ENCODE peak calls at places on chromosomes 12 and 14, in nine cellular contexts. R, T, W, F, K, Y, Z, O and X are unnamed samples.
A peak's percentile ranks its signal among the peaks of the same experiment; 100 is the strongest.

GRCh38 chr12:1056390-1056789 is 65.4 kb downstream of the ERC1 start:
- DNase-seq in R (no peak), T (peak; percentile 68), W (no peak), F (no peak), K (no peak), Y (no peak), Z (no peak), O (no peak), X (no peak)

GRCh38 chr12:14410841-14411569 is 45.5 kb downstream of the ATF7IP start:
- DNase-seq in R (no peak), T (no peak), W (no peak), F (no peak), K (no peak), Y (peak; percentile 23), Z (no peak), O (no peak), X (no peak)

GRCh38 chr12:5945071-5946008 is at the start of gene ANO2:
- DNase-seq in R (no peak), T (peak; percentile 89), W (no peak), F (no peak), K (peak; percentile 8), Y (no peak), Z (no peak), O (peak; percentile 83), X (no peak)

GRCh38 chr14:29321646-29322045 is 555.1 kb downstream of the FOXG1 start:
- DNase-seq in R (peak; percentile 10), T (no peak), W (no peak), F (no peak), K (no peak), Y (peak; percentile 77), Z (no peak), O (no peak), X (no peak)

GRCh38 chr12:32437095-32437515 is 37.7 kb downstream of the FGD4 start:
- DNase-seq in R (no peak), T (no peak), W (no peak), F (no peak), K (no peak), Y (peak; percentile 79), Z (no peak), O (no peak), X (no peak)

GRCh38 chr12:92362785-92363184 is 217.1 kb upstream of the BTG1 start:
- DNase-seq in R (no peak), T (no peak), W (no peak), F (no peak), K (no peak), Y (no peak), Z (no peak), O (no peak), X (peak; percentile 53)

GRCh38 chr12:120735181-120735580 is 9.6 kb downstream of the ACADS start:
- DNase-seq in R (peak; percentile 83), T (no peak), W (no peak), F (no peak), K (no peak), Y (no peak), Z (no peak), O (no peak), X (no peak)

GRCh38 chr12:101906226-101906625 is 28.8 kb downstream of the DRAM1 start:
- DNase-seq in R (no peak), T (peak; percentile 10), W (no peak), F (no peak), K (no peak), Y (no peak), Z (no peak), O (no peak), X (no peak)

GRCh38 chr14:90575781-90576180 is 179.0 kb downstream of the CALM1 start:
- DNase-seq in R (no peak), T (no peak), W (no peak), F (no peak), K (no peak), Y (no peak), Z (no peak), O (no peak), X (no peak)

GRCh38 chr14:103072595-103073366 is 11.2 kb upstream of the LBHD2 start:
- DNase-seq in R (peak; percentile 12), T (peak; percentile 52), W (no peak), F (no peak), K (no peak), Y (no peak), Z (no peak), O (no peak), X (no peak)

GRCh38 chr14:38837333-38838048 is 265.5 kb downstream of the SEC23A start:
- DNase-seq in R (no peak), T (no peak), W (no peak), F (no peak), K (no peak), Y (no peak), Z (peak; percentile 38), O (peak; percentile 10), X (no peak)

GRCh38 chr12:92784356-92784755 is 81.6 kb downstream of the PLEKHG7 start:
- DNase-seq in R (no peak), T (no peak), W (no peak), F (no peak), K (no peak), Y (peak; percentile 65), Z (no peak), O (no peak), X (no peak)

GRCh38 chr14:35122696-35123387 is 490 bp downstream of the PRORP start:
- DNase-seq in R (peak; percentile 67), T (peak; percentile 47), W (peak; percentile 11), F (no peak), K (peak; percentile 11), Y (peak; percentile 10), Z (no peak), O (no peak), X (peak; percentile 31)

GRCh38 chr14:103260629-103261124 is 73.4 kb upstream of the EIF5 start:
- DNase-seq in R (peak; percentile 51), T (no peak), W (no peak), F (peak; percentile 21), K (peak; percentile 34), Y (peak; percentile 1), Z (peak; percentile 54), O (no peak), X (no peak)

GRCh38 chr14:56487761-56488160 is 91.8 kb upstream of the TMEM260 start:
- DNase-seq in R (no peak), T (no peak), W (no peak), F (no peak), K (no peak), Y (peak; percentile 76), Z (no peak), O (no peak), X (no peak)

GRCh38 chr14:24398943-24399801 is at the start of gene NYNRIN:
- DNase-seq in R (peak; percentile 57), T (peak; percentile 85), W (peak; percentile 36), F (no peak), K (no peak), Y (no peak), Z (peak; percentile 62), O (peak; percentile 86), X (no peak)